ENCODE peak calls at places on chromosomes 13 and 19, in ten cellular contexts. G, D, U, A, W, O, R, K, E and P are unnamed samples.

GRCh38 chr19:12596927-12597548 is 13.6 kb downstream of the ZNF490 start:
- DNase-seq in G (no peak), D (no peak), U (no peak), A (no peak), W (no peak), O (no peak), R (no peak), K (peak), E (no peak), P (no peak)

GRCh38 chr19:5122121-5122400 is 153.1 kb downstream of the KDM4B start:
- DNase-seq in G (no peak), D (no peak), U (no peak), A (no peak), W (no peak), O (no peak), R (no peak), K (no peak), E (no peak), P (no peak)

GRCh38 chr13:21516806-21517205 is 57.7 kb upstream of the ZDHHC20 start:
- DNase-seq in G (no peak), D (no peak), U (no peak), A (no peak), W (no peak), O (no peak), R (no peak), K (no peak), E (no peak), P (no peak)

GRCh38 chr13:76148926-76149325 is 512.8 kb downstream of the LMO7 start:
- DNase-seq in G (no peak), D (no peak), U (no peak), A (no peak), W (no peak), O (no peak), R (no peak), K (no peak), E (no peak), P (no peak)

GRCh38 chr19:18562086-18562485 is 4.4 kb downstream of the KXD1 start:
- DNase-seq in G (no peak), D (no peak), U (no peak), A (no peak), W (peak), O (no peak), R (no peak), K (no peak), E (no peak), P (no peak)

GRCh38 chr19:41309225-41310030 is 544 bp upstream of the CCDC97 start:
- DNase-seq in G (no peak), D (no peak), U (no peak), A (no peak), W (no peak), O (no peak), R (no peak), K (no peak), E (no peak), P (no peak)

GRCh38 chr13:98264877-98265276 is 87.8 kb upstream of the RNF113B start:
- DNase-seq in G (no peak), D (no peak), U (no peak), A (no peak), W (no peak), O (no peak), R (no peak), K (no peak), E (no peak), P (no peak)

GRCh38 chr13:94249512-94249911 is 230.0 kb downstream of the DCT start:
- DNase-seq in G (no peak), D (peak), U (no peak), A (no peak), W (no peak), O (no peak), R (no peak), K (no peak), E (no peak), P (no peak)

GRCh38 chr19:2255112-2255845 is 938 bp downstream of the JSRP1 start:
- DNase-seq in G (no peak), D (no peak), U (no peak), A (no peak), W (no peak), O (no peak), R (no peak), K (no peak), E (no peak), P (no peak)

GRCh38 chr19:58395220-58395978 is at the start of gene RNF225:
- DNase-seq in G (peak), D (no peak), U (peak), A (peak), W (no peak), O (no peak), R (no peak), K (no peak), E (peak), P (no peak)

GRCh38 chr13:41563501-41564001 is 106.2 kb downstream of the RGCC start:
- DNase-seq in G (no peak), D (no peak), U (no peak), A (no peak), W (no peak), O (no peak), R (no peak), K (no peak), E (no peak), P (no peak)

GRCh38 chr13:33606692-33607091 is 211.3 kb upstream of the RFC3 start:
- DNase-seq in G (no peak), D (no peak), U (no peak), A (no peak), W (no peak), O (no peak), R (no peak), K (peak), E (no peak), P (no peak)

GRCh38 chr13:94366677-94367076 is 112.8 kb downstream of the DCT start:
- DNase-seq in G (no peak), D (no peak), U (no peak), A (no peak), W (no peak), O (no peak), R (no peak), K (no peak), E (no peak), P (no peak)